ENCODE peak calls at places on chromosome 2, in five cellular contexts. One of them, this sample, is unnamed.

GRCh38 chr2:227388537-227389011 is 825 bp upstream of the SCYGR1 start:
- DNase-seq in upper lobe of right lung: no peak
- DNase-seq in aorta: no peak
- DNase-seq in transverse colon: no peak
- DNase-seq in fibroblast of lung: peak; percentile 96
- DNase-seq in this sample: peak; percentile 98

GRCh38 chr2:126990200-126990599 is 91.5 kb downstream of the TEX51 start:
- DNase-seq in upper lobe of right lung: no peak
- DNase-seq in aorta: no peak
- DNase-seq in transverse colon: no peak
- DNase-seq in fibroblast of lung: no peak
- DNase-seq in this sample: no peak

GRCh38 chr2:159558479-159558878 is 57.9 kb downstream of the BAZ2B start:
- DNase-seq in upper lobe of right lung: no peak
- DNase-seq in aorta: no peak
- DNase-seq in transverse colon: no peak
- DNase-seq in fibroblast of lung: no peak
- DNase-seq in this sample: peak; percentile 4

GRCh38 chr2:74930811-74931486 is 27.5 kb upstream of the POLE4 start:
- DNase-seq in upper lobe of right lung: no peak
- DNase-seq in aorta: no peak
- DNase-seq in transverse colon: no peak
- DNase-seq in fibroblast of lung: no peak
- DNase-seq in this sample: no peak

GRCh38 chr2:8268172-8268783 is 413.6 kb upstream of the ID2 start:
- DNase-seq in upper lobe of right lung: no peak
- DNase-seq in aorta: no peak
- DNase-seq in transverse colon: no peak
- DNase-seq in fibroblast of lung: peak; percentile 37
- DNase-seq in this sample: peak; percentile 65

GRCh38 chr2:66344087-66344663 is 90.8 kb upstream of the MEIS1 start:
- DNase-seq in upper lobe of right lung: no peak
- DNase-seq in aorta: no peak
- DNase-seq in transverse colon: no peak
- DNase-seq in fibroblast of lung: no peak
- DNase-seq in this sample: no peak

GRCh38 chr2:109124982-109125594 is 3.9 kb upstream of the SH3RF3 start:
- DNase-seq in upper lobe of right lung: no peak
- DNase-seq in aorta: peak; percentile 80
- DNase-seq in transverse colon: no peak
- DNase-seq in fibroblast of lung: no peak
- DNase-seq in this sample: no peak

GRCh38 chr2:150570712-150571111 is 83.2 kb upstream of the RND3 start:
- DNase-seq in upper lobe of right lung: no peak
- DNase-seq in aorta: no peak
- DNase-seq in transverse colon: no peak
- DNase-seq in fibroblast of lung: peak; percentile 87
- DNase-seq in this sample: peak; percentile 88

GRCh38 chr2:118231759-118232158 is 143.5 kb downstream of the INSIG2 start:
- DNase-seq in upper lobe of right lung: no peak
- DNase-seq in aorta: no peak
- DNase-seq in transverse colon: no peak
- DNase-seq in fibroblast of lung: no peak
- DNase-seq in this sample: no peak

GRCh38 chr2:53593891-53594585 is 173.6 kb upstream of the CHAC2 start:
- DNase-seq in upper lobe of right lung: no peak
- DNase-seq in aorta: no peak
- DNase-seq in transverse colon: no peak
- DNase-seq in fibroblast of lung: peak; percentile 30
- DNase-seq in this sample: peak; percentile 54

GRCh38 chr2:34652636-34653035 is 1053.5 kb upstream of the FAM98A start:
- DNase-seq in upper lobe of right lung: no peak
- DNase-seq in aorta: no peak
- DNase-seq in transverse colon: no peak
- DNase-seq in fibroblast of lung: peak; percentile 1
- DNase-seq in this sample: peak; percentile 2

DNA sequence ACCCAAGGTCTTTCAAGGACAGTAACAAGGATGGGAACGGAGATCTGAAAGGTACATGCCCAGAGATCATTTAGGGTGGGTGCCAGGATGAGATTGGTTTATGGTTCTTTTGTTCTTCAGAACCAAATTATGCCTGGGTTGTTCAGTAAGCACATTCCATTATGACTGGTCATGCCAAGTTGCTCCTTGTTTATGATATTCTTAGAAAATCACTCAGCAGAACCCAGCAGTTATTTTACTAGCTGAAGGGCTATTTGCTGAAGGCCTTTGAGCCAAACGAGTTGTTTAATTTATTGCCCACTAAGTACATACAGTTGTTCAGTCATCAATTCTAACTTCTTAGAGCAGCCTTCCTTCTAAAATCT is 617 bp downstream of the SLC3A1 start:
- DNase-seq in upper lobe of right lung: no peak
- DNase-seq in aorta: no peak
- DNase-seq in transverse colon: no peak
- DNase-seq in fibroblast of lung: peak; percentile 44
- DNase-seq in this sample: peak; percentile 14
- H3K4me3 ChIP-seq in upper lobe of right lung: no peak overlapping the region
- H3K4me3 ChIP-seq in aorta: no peak overlapping the region
- H3K4me3 ChIP-seq in transverse colon: peak overlapping the region; percentile 17
- H3K4me3 ChIP-seq in fibroblast of lung: no peak overlapping the region
- H3K4me3 ChIP-seq in this sample: no peak overlapping the region

GRCh38 chr2:200475795-200476194 is 34.1 kb downstream of the KCTD18 start:
- DNase-seq in upper lobe of right lung: no peak
- DNase-seq in aorta: no peak
- DNase-seq in transverse colon: no peak
- DNase-seq in fibroblast of lung: no peak
- DNase-seq in this sample: no peak

GRCh38 chr2:200482194-200482593 is 27.7 kb downstream of the KCTD18 start:
- DNase-seq in upper lobe of right lung: no peak
- DNase-seq in aorta: no peak
- DNase-seq in transverse colon: no peak
- DNase-seq in fibroblast of lung: no peak
- DNase-seq in this sample: no peak

GRCh38 chr2:200476836-200477235 is 33.0 kb downstream of the KCTD18 start:
- DNase-seq in upper lobe of right lung: no peak
- DNase-seq in aorta: no peak
- DNase-seq in transverse colon: no peak
- DNase-seq in fibroblast of lung: no peak
- DNase-seq in this sample: no peak

GRCh38 chr2:200479617-200480292 is 30.1 kb downstream of the KCTD18 start:
- DNase-seq in upper lobe of right lung: no peak
- DNase-seq in aorta: no peak
- DNase-seq in transverse colon: no peak
- DNase-seq in fibroblast of lung: peak; percentile 85
- DNase-seq in this sample: peak; percentile 87

GRCh38 chr2:200477667-200478121 is 32.2 kb downstream of the KCTD18 start:
- DNase-seq in upper lobe of right lung: no peak
- DNase-seq in aorta: no peak
- DNase-seq in transverse colon: peak; percentile 24
- DNase-seq in fibroblast of lung: peak; percentile 28
- DNase-seq in this sample: peak; percentile 43
- H3K4me3 ChIP-seq in upper lobe of right lung: no peak overlapping the region
- H3K4me3 ChIP-seq in aorta: no peak overlapping the region
- H3K4me3 ChIP-seq in transverse colon: no peak overlapping the region
- H3K4me3 ChIP-seq in fibroblast of lung: no peak overlapping the region
- H3K4me3 ChIP-seq in this sample: no peak overlapping the region

GRCh38 chr2:186484062-186484735 is 1.9 kb upstream of the ZC3H15 start:
- DNase-seq in upper lobe of right lung: no peak
- DNase-seq in aorta: no peak
- DNase-seq in transverse colon: no peak
- DNase-seq in fibroblast of lung: no peak
- DNase-seq in this sample: no peak

GRCh38 chr2:186485576-186485870 is 537 bp upstream of the ZC3H15 start:
- DNase-seq in upper lobe of right lung: no peak
- DNase-seq in aorta: no peak
- DNase-seq in transverse colon: no peak
- DNase-seq in fibroblast of lung: no peak
- DNase-seq in this sample: no peak

GRCh38 chr2:186485871-186486650 is at the start of gene ZC3H15:
- DNase-seq in upper lobe of right lung: peak; percentile 99
- DNase-seq in aorta: peak; percentile 99
- DNase-seq in transverse colon: peak; percentile 98
- DNase-seq in fibroblast of lung: peak; percentile 98
- DNase-seq in this sample: peak; percentile 97

GRCh38 chr2:186477782-186478181 is 8.3 kb upstream of the ZC3H15 start:
- DNase-seq in upper lobe of right lung: no peak
- DNase-seq in aorta: no peak
- DNase-seq in transverse colon: no peak
- DNase-seq in fibroblast of lung: no peak
- DNase-seq in this sample: no peak

DNA sequence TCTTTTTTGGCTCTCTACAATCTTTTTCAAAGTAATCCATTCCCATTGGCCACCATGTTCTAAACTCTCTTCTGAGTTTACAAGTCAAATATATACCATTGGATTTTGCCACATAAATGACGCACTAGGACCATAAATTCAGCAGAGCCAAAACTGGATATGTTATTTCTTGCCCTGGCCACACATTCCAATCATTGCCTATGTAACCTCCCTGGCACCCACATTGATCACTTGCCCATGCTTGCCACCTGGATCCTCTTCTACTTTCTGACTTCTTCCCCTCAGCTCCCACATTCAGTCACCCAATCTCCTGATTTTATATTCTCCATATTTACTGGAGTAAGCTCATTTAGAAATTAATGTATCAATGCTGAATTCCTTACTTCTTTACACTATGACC is 5.1 kb upstream of the ZC3H15 start:
- DNase-seq in upper lobe of right lung: no peak
- DNase-seq in aorta: no peak
- DNase-seq in transverse colon: no peak
- DNase-seq in fibroblast of lung: no peak
- DNase-seq in this sample: no peak
- H3K4me3 ChIP-seq in upper lobe of right lung: no peak overlapping the region
- H3K4me3 ChIP-seq in aorta: no peak overlapping the region
- H3K4me3 ChIP-seq in transverse colon: no peak overlapping the region
- H3K4me3 ChIP-seq in fibroblast of lung: no peak overlapping the region
- H3K4me3 ChIP-seq in this sample: no peak overlapping the region

GRCh38 chr2:85355521-85355920 is 952 bp downstream of the ELMOD3 start:
- DNase-seq in upper lobe of right lung: no peak
- DNase-seq in aorta: no peak
- DNase-seq in transverse colon: no peak
- DNase-seq in fibroblast of lung: peak; percentile 8
- DNase-seq in this sample: peak; percentile 30
- H3K4me3 ChIP-seq in upper lobe of right lung: peak overlapping the region; percentile 87
- H3K4me3 ChIP-seq in aorta: peak overlapping the region; percentile 53
- H3K4me3 ChIP-seq in transverse colon: peak overlapping the region; percentile 65
- H3K4me3 ChIP-seq in fibroblast of lung: peak overlapping the region; percentile 90
- H3K4me3 ChIP-seq in this sample: peak overlapping the region; percentile 99

GRCh38 chr2:31233216-31233615 is 736 bp upstream of the EHD3 start:
- DNase-seq in upper lobe of right lung: no peak
- DNase-seq in aorta: no peak
- DNase-seq in transverse colon: no peak
- DNase-seq in fibroblast of lung: no peak
- DNase-seq in this sample: peak; percentile 20
- H3K4me3 ChIP-seq in upper lobe of right lung: peak overlapping the region; percentile 84
- H3K4me3 ChIP-seq in aorta: no peak overlapping the region
- H3K4me3 ChIP-seq in transverse colon: no peak overlapping the region
- H3K4me3 ChIP-seq in fibroblast of lung: no peak overlapping the region
- H3K4me3 ChIP-seq in this sample: no peak overlapping the region

GRCh38 chr2:60294901-60295590 is 258.4 kb downstream of the BCL11A start:
- DNase-seq in upper lobe of right lung: no peak
- DNase-seq in aorta: no peak
- DNase-seq in transverse colon: no peak
- DNase-seq in fibroblast of lung: no peak
- DNase-seq in this sample: no peak
- H3K4me3 ChIP-seq in upper lobe of right lung: no peak overlapping the region
- H3K4me3 ChIP-seq in aorta: no peak overlapping the region
- H3K4me3 ChIP-seq in transverse colon: no peak overlapping the region
- H3K4me3 ChIP-seq in fibroblast of lung: no peak overlapping the region
- H3K4me3 ChIP-seq in this sample: no peak overlapping the region

GRCh38 chr2:68248806-68249205 is 3.5 kb downstream of the PPP3R1 start:
- DNase-seq in upper lobe of right lung: no peak
- DNase-seq in aorta: no peak
- DNase-seq in transverse colon: no peak
- DNase-seq in fibroblast of lung: no peak
- DNase-seq in this sample: no peak
- H3K4me3 ChIP-seq in upper lobe of right lung: no peak overlapping the region
- H3K4me3 ChIP-seq in aorta: no peak overlapping the region
- H3K4me3 ChIP-seq in transverse colon: no peak overlapping the region
- H3K4me3 ChIP-seq in fibroblast of lung: no peak overlapping the region
- H3K4me3 ChIP-seq in this sample: no peak overlapping the region